ENCODE peak calls at places on chromosome 17, in six cellular contexts. S is mesendoderm, Y is PC-3, I is neural progenitor cell, X is endothelial cell of umbilical vein, J is H7. R is an unnamed sample. For H3K36me3, the result is how much of the 10 kb centered on the place peaks cover.

GRCh38 chr17:73819440-73820395 is 175.5 kb upstream of the SDK2 start:
- DNase-seq in S (no peak), Y (no peak), I (no peak), X (no peak), J (no peak), R (no peak)

GRCh38 chr17:28018439-28019070 is 23.9 kb upstream of the NLK start:
- DNase-seq in S (no peak), Y (peak), I (no peak), X (no peak), J (no peak), R (no peak)

GRCh38 chr17:2064147-2064489 is 9.2 kb downstream of the HIC1 start:
- DNase-seq in S (no peak), Y (no peak), I (no peak), X (no peak), J (no peak), R (no peak)

GRCh38 chr17:35748323-35748960 is 4.6 kb downstream of the GAS2L2 start:
- DNase-seq in S (no peak), Y (peak), I (no peak), X (peak), J (peak), R (no peak)

GRCh38 chr17:13160281-13160680 is 142.5 kb upstream of the ELAC2 start:
- DNase-seq in S (no peak), Y (no peak), I (no peak), X (no peak), J (no peak), R (no peak)

GRCh38 chr17:19448341-19449268 is 37.6 kb downstream of the RNF112 start:
- DNase-seq in S (no peak), Y (peak), I (no peak), X (peak), J (no peak), R (peak)

GRCh38 chr17:79907855-79908254 is 68.6 kb upstream of the CBX4 start:
- DNase-seq in S (no peak), Y (no peak), I (peak), X (peak), J (peak), R (no peak)

GRCh38 chr17:50048988-50049387 is 6.9 kb upstream of the ITGA3 start:
- DNase-seq in S (no peak), Y (no peak), I (no peak), X (no peak), J (no peak), R (no peak)

GRCh38 chr17:81665205-81666091 is 957 bp downstream of the OXLD1 start:
- DNase-seq in S (peak), Y (peak), I (peak), X (no peak), J (peak), R (peak)

GRCh38 chr17:49896860-49897259 is 49.0 kb upstream of the TAC4 start:
- DNase-seq in S (no peak), Y (no peak), I (no peak), X (no peak), J (no peak), R (no peak)

GRCh38 chr17:32206816-32207215 is 58.8 kb upstream of the RHBDL3 start:
- DNase-seq in S (no peak), Y (no peak), I (no peak), X (no peak), J (no peak), R (no peak)

GRCh38 chr17:27276653-27277156 is 17.2 kb upstream of the WSB1 start:
- DNase-seq in S (peak), Y (no peak), I (peak), X (no peak), J (peak), R (no peak)

GRCh38 chr17:8227238-8227581 is 16.8 kb upstream of the AURKB start:
- DNase-seq in S (no peak), Y (no peak), I (no peak), X (no peak), J (no peak), R (no peak)

GRCh38 chr17:62916684-62917571 is 49.1 kb upstream of the TANC2 start:
- DNase-seq in S (no peak), Y (peak), I (no peak), X (peak), J (no peak), R (no peak)

GRCh38 chr17:72632026-72632684 is 460.3 kb downstream of the SLC39A11 start:
- DNase-seq in S (no peak), Y (peak), I (no peak), X (no peak), J (no peak), R (peak)

GRCh38 chr17:43517161-43517560 is 29.0 kb downstream of the ETV4 start:
- DNase-seq in S (no peak), Y (no peak), I (no peak), X (no peak), J (no peak), R (no peak)

GRCh38 chr17:31481783-31482081 is 90.3 kb downstream of the RAB11FIP4 start:
- DNase-seq in S (no peak), Y (peak), I (no peak), X (no peak), J (no peak), R (no peak)

GRCh38 chr17:42107597-42108576 is 4.6 kb downstream of the DHX58 start:
- DNase-seq in S (peak), Y (no peak), I (peak), X (peak), J (peak), R (no peak)

GRCh38 chr17:1733047-1733357 is 8.5 kb downstream of the WDR81 start:
- DNase-seq in S (no peak), Y (no peak), I (no peak), X (no peak), J (no peak), R (no peak)

GRCh38 chr17:43418441-43419374 is 19.9 kb downstream of the ARL4D start:
- DNase-seq in S (peak), Y (peak), I (peak), X (no peak), J (peak), R (peak)

GRCh38 chr17:45088741-45089140 is 27.6 kb downstream of the NMT1 start:
- DNase-seq in S (no peak), Y (no peak), I (no peak), X (no peak), J (no peak), R (no peak)
- H3K36me3 ChIP-seq in S (under half), Y (half or more), I (under half), X (under half), J (under half), R (half or more)

DNA sequence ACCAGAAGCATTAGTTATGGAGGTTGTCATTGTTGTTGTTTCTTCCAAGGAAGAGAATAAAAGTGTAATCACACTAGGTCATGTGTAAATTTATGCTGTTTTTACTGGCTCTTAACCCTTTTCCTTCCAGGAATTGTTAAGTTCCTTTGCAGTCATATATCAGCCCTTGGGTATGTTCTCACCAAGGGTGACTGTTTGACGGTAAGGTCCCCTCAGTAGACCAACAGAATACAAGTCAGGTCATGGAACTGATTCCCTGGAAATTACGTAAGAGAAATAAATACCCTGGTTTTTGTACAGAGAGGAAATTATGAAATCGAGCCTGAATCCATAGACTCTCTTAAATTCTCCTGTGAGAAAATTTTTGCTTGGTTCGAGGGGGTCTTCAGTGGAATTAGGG is 11.2 kb upstream of the KCNJ2 start:
- DNase-seq in S (no peak), Y (no peak), I (no peak), X (peak), J (no peak), R (no peak)
- H3K36me3 ChIP-seq in S (under half), Y (under half), I (under half), X (under half), J (under half), R (under half)

DNA sequence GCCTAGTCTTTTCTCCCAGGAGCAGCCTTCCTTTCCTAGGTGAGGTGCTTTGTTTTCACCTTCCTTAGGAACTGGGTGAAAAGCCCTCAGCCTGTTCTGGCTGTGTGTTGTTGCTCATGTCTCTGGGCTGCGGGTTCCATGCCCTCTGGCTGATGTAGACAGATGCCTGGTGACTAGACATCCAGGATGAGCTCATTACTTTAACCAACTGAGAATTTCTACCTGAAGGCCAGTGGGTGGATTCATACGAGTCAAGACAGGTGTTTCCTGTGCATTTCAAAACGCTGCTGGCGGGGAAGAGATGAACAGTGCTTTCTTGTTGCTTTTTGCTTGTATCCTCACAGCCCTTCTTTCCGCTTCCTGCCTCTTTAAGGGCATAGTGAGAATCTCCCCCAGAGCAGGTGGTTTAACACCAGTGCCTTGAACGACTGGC is 22.3 kb downstream of the SAP30BP start:
- DNase-seq in S (peak), Y (peak), I (no peak), X (no peak), J (no peak), R (no peak)
- H3K36me3 ChIP-seq in S (under half), Y (under half), I (under half), X (under half), J (under half), R (under half)

DNA sequence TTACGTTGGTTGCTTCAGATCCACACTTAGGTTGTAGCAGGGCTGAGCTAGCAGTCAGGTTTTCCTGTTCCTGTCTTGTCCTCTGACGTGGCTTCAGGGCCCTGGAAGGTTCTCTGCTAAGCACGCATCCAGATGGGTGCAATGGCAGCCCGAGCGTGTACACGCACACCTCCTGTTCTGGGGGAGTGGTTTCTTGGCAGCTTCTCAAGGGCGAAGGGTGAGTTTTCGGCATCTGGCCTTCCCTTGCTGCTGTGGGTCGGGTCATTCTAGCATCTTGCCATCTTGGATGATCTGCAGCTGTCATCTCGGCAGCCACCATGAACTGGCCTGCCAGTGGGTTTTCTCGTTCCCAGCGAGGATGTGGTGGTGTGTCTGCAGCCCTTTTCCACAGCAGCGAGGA is 10.5 kb downstream of the MSI2 start:
- DNase-seq in S (no peak), Y (no peak), I (no peak), X (no peak), J (no peak), R (no peak)
- H3K36me3 ChIP-seq in S (under half), Y (under half), I (under half), X (under half), J (under half), R (under half)

GRCh38 chr17:6249747-6250146 is 179.6 kb downstream of the WSCD1 start:
- DNase-seq in S (peak), Y (no peak), I (no peak), X (no peak), J (no peak), R (no peak)

GRCh38 chr17:6244253-6244652 is 174.1 kb downstream of the WSCD1 start:
- DNase-seq in S (no peak), Y (no peak), I (no peak), X (no peak), J (no peak), R (no peak)

GRCh38 chr17:6245301-6245810 is 175.2 kb downstream of the WSCD1 start:
- DNase-seq in S (no peak), Y (no peak), I (no peak), X (no peak), J (no peak), R (no peak)

GRCh38 chr17:6244796-6245195 is 174.6 kb downstream of the WSCD1 start:
- DNase-seq in S (peak), Y (no peak), I (no peak), X (no peak), J (no peak), R (no peak)

GRCh38 chr17:6248061-6248460 is 177.9 kb downstream of the WSCD1 start:
- DNase-seq in S (no peak), Y (no peak), I (no peak), X (no peak), J (no peak), R (no peak)
- H3K36me3 ChIP-seq in S (under half), Y (under half), I (under half), X (under half), J (under half), R (under half)

GRCh38 chr17:64531955-64532371 is 25.2 kb downstream of the CEP95 start:
- DNase-seq in S (no peak), Y (peak), I (no peak), X (no peak), J (no peak), R (no peak)
- H3K36me3 ChIP-seq in S (under half), Y (half or more), I (under half), X (under half), J (half or more), R (under half)

GRCh38 chr17:48384164-48384563 is 45.9 kb downstream of the SKAP1 start:
- DNase-seq in S (no peak), Y (no peak), I (no peak), X (no peak), J (no peak), R (no peak)
- H3K36me3 ChIP-seq in S (under half), Y (under half), I (under half), X (under half), J (under half), R (under half)

GRCh38 chr17:53630115-53630514 is 192.6 kb upstream of the KIF2B start:
- DNase-seq in S (peak), Y (no peak), I (peak), X (no peak), J (peak), R (no peak)

GRCh38 chr17:53628011-53628410 is 194.7 kb upstream of the KIF2B start:
- DNase-seq in S (no peak), Y (peak), I (no peak), X (no peak), J (no peak), R (no peak)

GRCh38 chr17:53630638-53631037 is 192.1 kb upstream of the KIF2B start:
- DNase-seq in S (no peak), Y (no peak), I (peak), X (no peak), J (no peak), R (no peak)

GRCh38 chr17:53627511-53627910 is 195.2 kb upstream of the KIF2B start:
- DNase-seq in S (no peak), Y (peak), I (no peak), X (no peak), J (no peak), R (no peak)

DNA sequence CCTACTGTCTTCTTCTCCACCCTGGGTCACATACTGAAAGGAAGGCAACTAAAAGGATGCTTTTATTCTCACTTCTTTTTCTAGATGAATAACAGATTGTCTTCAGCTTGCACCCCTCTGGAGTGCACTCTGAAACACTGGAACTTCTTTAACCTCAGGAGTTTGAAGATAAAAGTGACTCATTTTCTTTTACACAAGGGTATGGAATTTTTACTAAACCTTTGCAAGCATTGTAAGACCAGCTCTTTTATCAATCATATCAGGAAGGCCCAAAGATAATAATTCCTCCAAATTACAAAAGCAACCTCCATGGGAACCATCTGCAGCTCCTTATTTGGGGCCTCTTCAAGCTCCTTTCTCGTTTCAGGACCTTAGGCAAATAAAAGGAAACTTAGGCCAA is 193.5 kb upstream of the KIF2B start:
- DNase-seq in S (no peak), Y (no peak), I (no peak), X (no peak), J (no peak), R (no peak)
- H3K36me3 ChIP-seq in S (under half), Y (under half), I (under half), X (under half), J (under half), R (under half)

DNA sequence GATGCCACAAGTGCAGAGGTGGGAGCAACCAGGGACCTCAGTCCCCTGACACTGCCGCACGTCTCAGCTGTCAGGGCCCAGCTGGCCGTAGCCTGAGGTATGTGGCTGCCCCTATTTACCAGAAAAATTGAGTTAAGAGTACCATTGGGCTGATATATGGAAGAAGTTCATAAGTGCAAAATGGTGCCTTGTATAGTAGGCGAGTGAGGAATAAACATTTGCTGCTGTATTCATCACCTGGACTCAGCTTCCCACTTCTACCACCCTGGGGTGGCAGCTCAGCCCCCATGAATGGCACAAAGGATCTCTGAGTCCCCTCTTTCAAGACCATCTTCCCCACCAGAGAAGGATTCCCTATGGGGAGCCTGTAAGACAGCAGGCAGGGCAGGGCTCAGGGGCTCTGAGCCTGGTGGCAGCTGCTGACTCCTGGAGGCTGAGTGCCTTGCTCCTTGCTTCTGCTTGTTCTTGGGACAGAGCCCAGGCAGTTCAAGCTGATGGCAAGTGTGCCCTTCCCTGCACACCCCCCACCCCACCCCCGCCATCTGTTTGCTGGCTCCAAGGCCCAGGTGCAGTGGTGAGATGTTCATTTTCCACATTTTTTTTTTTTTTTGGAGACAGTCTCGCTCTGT is 29.0 kb downstream of the TRPV2 start:
- DNase-seq in S (peak), Y (peak), I (no peak), X (no peak), J (peak), R (no peak)
- H3K36me3 ChIP-seq in S (under half), Y (half or more), I (under half), X (half or more), J (under half), R (half or more)

GRCh38 chr17:60065867-60066266 is 12.9 kb downstream of the HEATR6 start:
- DNase-seq in S (no peak), Y (peak), I (no peak), X (peak), J (no peak), R (no peak)

GRCh38 chr17:60067871-60068270 is 10.8 kb downstream of the HEATR6 start:
- DNase-seq in S (no peak), Y (no peak), I (no peak), X (no peak), J (no peak), R (no peak)

GRCh38 chr17:60065136-60065535 is 13.6 kb downstream of the HEATR6 start:
- DNase-seq in S (no peak), Y (peak), I (no peak), X (peak), J (no peak), R (no peak)

DNA sequence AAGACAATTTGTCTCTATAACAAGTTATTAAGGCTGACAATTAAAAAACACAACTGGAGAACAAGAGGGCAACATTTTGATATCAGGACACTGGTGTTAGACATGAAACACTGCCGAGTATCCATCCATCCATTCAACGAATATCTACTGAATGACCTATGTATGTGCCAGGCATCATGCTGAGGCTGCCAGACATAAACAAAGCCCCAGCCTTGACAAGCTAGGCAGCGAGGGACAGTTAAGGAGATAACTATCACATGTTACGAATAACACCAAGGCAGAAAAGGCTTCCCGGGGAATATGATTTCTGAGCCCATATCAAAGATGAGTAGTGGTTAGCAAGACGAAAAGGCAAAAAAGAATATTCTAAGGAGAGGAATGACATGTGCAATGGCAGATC is 12.1 kb downstream of the HEATR6 start:
- DNase-seq in S (peak), Y (no peak), I (no peak), X (no peak), J (no peak), R (no peak)
- H3K36me3 ChIP-seq in S (under half), Y (under half), I (under half), X (under half), J (under half), R (under half)

R was measured in HepG2.